ENCODE peak calls at places on chromosomes 6 and 20, in eight cellular contexts. L is neuronal stem cell; R is GM12865; X is NCI-H2171; O is activated CD8-positive, alpha-beta memory T cell treated with anti-CD3 and anti-CD28 coated beads for 48 hours; D is fibroblast of the aortic adventitia; C is activated CD8-positive, alpha-beta T cell treated with anti-CD3 and anti-CD28 coated beads, Interleukin-2, amount 10 ng/mL, durations not matched to agents 7 days and 5 days; Z is naive thymus-derived CD8-positive, alpha-beta T cell. P is an unnamed sample.

GRCh38 chr20:40563296-40563950 is 125.6 kb downstream of the MAFB start:
- DNase-seq in R (no peak), X (no peak), D (peak), L (no peak), C (no peak), O (no peak), Z (no peak), P (no peak)

GRCh38 chr6:152233547-152234320 is 403.4 kb downstream of the SYNE1 start:
- DNase-seq in L (no peak), D (no peak), C (peak), Z (no peak), R (no peak), O (no peak), X (no peak), P (no peak)

GRCh38 chr6:76831299-76831698 is 632.0 kb downstream of the HTR1B start:
- DNase-seq in L (no peak), X (no peak), C (no peak), R (no peak), D (no peak), O (no peak), Z (no peak), P (no peak)

GRCh38 chr6:152089992-152090391 is 282.5 kb downstream of the ESR1 start:
- DNase-seq in L (no peak), C (no peak), X (no peak), O (no peak), R (no peak), Z (no peak), D (peak), P (no peak)

GRCh38 chr6:159935065-159935464 is 33.8 kb upstream of the IGF2R start:
- DNase-seq in X (no peak), O (no peak), Z (no peak), R (no peak), C (no peak), L (no peak), D (peak), P (no peak)

GRCh38 chr6:3305216-3305565 is 46.4 kb downstream of the PSMG4 start:
- DNase-seq in X (no peak), L (no peak), R (no peak), C (no peak), O (no peak), Z (no peak), D (no peak), P (no peak)

GRCh38 chr6:166825553-166826145 is 130.7 kb downstream of the RNASET2 start:
- DNase-seq in X (no peak), O (no peak), C (no peak), D (no peak), R (no peak), Z (no peak), L (no peak), P (no peak)

GRCh38 chr6:56744528-56744927 is 101.8 kb upstream of the DST start:
- DNase-seq in D (no peak), O (no peak), Z (no peak), R (no peak), X (no peak), L (no peak), C (no peak), P (no peak)

GRCh38 chr6:41734666-41735426 is 562 bp downstream of the TFEB start:
- DNase-seq in Z (peak), D (peak), L (peak), O (peak), R (peak), C (peak), X (no peak), P (peak)

GRCh38 chr6:121951077-121951476 is 448.4 kb upstream of the HSF2 start:
- DNase-seq in L (no peak), O (no peak), R (no peak), D (no peak), C (no peak), Z (no peak), X (no peak), P (no peak)

GRCh38 chr20:59814835-59815340 is 118.5 kb downstream of the SYCP2 start:
- DNase-seq in D (no peak), C (peak), R (no peak), L (no peak), X (no peak), O (no peak), Z (no peak), P (no peak)

GRCh38 chr20:52150440-52151258 is 40.9 kb downstream of the ZFP64 start:
- DNase-seq in X (peak), O (no peak), D (peak), R (peak), C (peak), L (peak), Z (no peak), P (peak)

GRCh38 chr20:56001106-56001785 is 4.1 kb downstream of the CBLN4 start:
- DNase-seq in R (no peak), D (no peak), C (no peak), O (no peak), X (no peak), L (no peak), Z (no peak), P (no peak)

GRCh38 chr20:18057994-18058349 is 256 bp upstream of the OVOL2 start:
- DNase-seq in O (no peak), X (no peak), D (no peak), L (no peak), R (no peak), Z (no peak), C (no peak), P (no peak)

GRCh38 chr6:105815657-105816555 is 270.2 kb upstream of the PRDM1 start:
- DNase-seq in X (no peak), L (no peak), Z (no peak), O (no peak), D (no peak), R (no peak), C (no peak), P (no peak)

GRCh38 chr20:20864346-20865096 is 152.1 kb upstream of the RALGAPA2 start:
- DNase-seq in O (no peak), C (no peak), X (peak), R (no peak), L (peak), Z (no peak), D (peak), P (no peak)

GRCh38 chr6:144585217-144585814 is 300.2 kb downstream of the UTRN start:
- DNase-seq in D (peak), C (no peak), L (peak), X (no peak), R (peak), O (no peak), Z (no peak), P (no peak)

GRCh38 chr6:158516098-158516497 is 43.8 kb upstream of the TMEM181 start:
- DNase-seq in Z (no peak), O (no peak), R (no peak), X (no peak), C (no peak), L (no peak), D (no peak), P (no peak)

GRCh38 chr6:163250122-163250521 is 164.4 kb upstream of the QKI start:
- DNase-seq in X (no peak), C (no peak), L (no peak), R (no peak), Z (no peak), D (no peak), O (no peak), P (no peak)

GRCh38 chr20:10476319-10476724 is 41.2 kb downstream of the SLX4IP start:
- DNase-seq in L (no peak), Z (no peak), R (peak), D (peak), C (no peak), X (no peak), O (no peak), P (no peak)